ENCODE peak calls at places on chromosomes 5 and 9, in four cellular contexts. I is T-helper 9 cell, W is HFF-Myc, K is EL. F is an unnamed sample.

GRCh38 chr9:95044731-95045508 is 272.6 kb downstream of the FANCC start:
- DNase-seq in I (no peak), W (no peak), K (no peak), F (peak)

GRCh38 chr5:2857837-2858236 is 106.4 kb upstream of the IRX2 start:
- DNase-seq in I (no peak), W (no peak), K (no peak), F (no peak)

GRCh38 chr9:97803167-97804058 is 49.6 kb upstream of the FOXE1 start:
- DNase-seq in I (peak), W (no peak), K (peak), F (peak)

GRCh38 chr9:96080364-96080763 is 204.9 kb downstream of the ERCC6L2 start:
- DNase-seq in I (no peak), W (no peak), K (no peak), F (no peak)

GRCh38 chr9:128689820-128690683 is 1.0 kb downstream of the SET start:
- DNase-seq in I (peak), W (no peak), K (peak), F (peak)

GRCh38 chr5:74311961-74312360 is 328.6 kb downstream of the ENC1 start:
- DNase-seq in I (no peak), W (no peak), K (no peak), F (no peak)

GRCh38 chr5:127561254-127561653 is 43.8 kb downstream of the PRRC1 start:
- DNase-seq in I (no peak), W (no peak), K (peak), F (peak)

GRCh38 chr9:137919649-137920101 is 42.1 kb downstream of the CACNA1B start:
- DNase-seq in I (no peak), W (no peak), K (no peak), F (no peak)

GRCh38 chr9:21995652-21996275 is 1.2 kb downstream of the CDKN2B-AS1 start:
- DNase-seq in I (no peak), W (no peak), K (peak), F (peak)

GRCh38 chr5:68953885-68954617 is 139.8 kb upstream of the SLC30A5 start:
- DNase-seq in I (no peak), W (peak), K (peak), F (no peak)

GRCh38 chr5:32880781-32881180 is 169.7 kb downstream of the NPR3 start:
- DNase-seq in I (no peak), W (no peak), K (peak), F (no peak)

GRCh38 chr5:104045987-104046386 is 483.4 kb upstream of the NUDT12 start:
- DNase-seq in I (no peak), W (no peak), K (no peak), F (no peak)

GRCh38 chr9:2307480-2307879 is 292.3 kb downstream of the SMARCA2 start:
- DNase-seq in I (no peak), W (peak), K (peak), F (peak)

GRCh38 chr9:83675466-83675865 is 32.3 kb downstream of the UBQLN1 start:
- DNase-seq in I (no peak), W (no peak), K (peak), F (no peak)

GRCh38 chr5:117249086-117249815 is 674.6 kb upstream of the SEMA6A start:
- DNase-seq in I (no peak), W (no peak), K (no peak), F (no peak)

GRCh38 chr5:131068893-131069643 is 96.0 kb downstream of the HINT1 start:
- DNase-seq in I (peak), W (no peak), K (no peak), F (no peak)

GRCh38 chr5:107979272-107979671 is 308.5 kb upstream of the EFNA5 start:
- DNase-seq in I (no peak), W (no peak), K (no peak), F (peak)

GRCh38 chr9:130912932-130913598 is 16.5 kb upstream of the QRFP start:
- DNase-seq in I (no peak), W (no peak), K (peak), F (no peak)

F was measured in mesenchymal stem cell.